ENCODE peak calls at places on chromosomes 11 and 22, in nine cellular contexts. One of them, this sample, is unnamed.

GRCh38 chr22:30411780-30412179 is 13.8 kb upstream of the MTFP1 start:
- DNase-seq in NCI-H1092: no peak
- DNase-seq in kidney epithelial cell: no peak
- DNase-seq in fibroblast of mammary gland: no peak
- DNase-seq in frontal cortex: no peak
- DNase-seq in pancreas: no peak
- DNase-seq in activated naive CD8-positive, alpha-beta T cell treated with anti-CD3 and anti-CD28 coated beads, Interleukin-2, amount 50 U/mL, for 24 hours: no peak
- DNase-seq in GOT3: no peak
- DNase-seq in activated CD4-positive, alpha-beta T cell treated with anti-CD3 and anti-CD28 coated beads for 36 hours: no peak
- DNase-seq in this sample: no peak

GRCh38 chr22:25840162-25840561 is 98.2 kb downstream of the MYO18B start:
- DNase-seq in NCI-H1092: no peak
- DNase-seq in kidney epithelial cell: no peak
- DNase-seq in fibroblast of mammary gland: no peak
- DNase-seq in frontal cortex: no peak
- DNase-seq in pancreas: no peak
- DNase-seq in activated naive CD8-positive, alpha-beta T cell treated with anti-CD3 and anti-CD28 coated beads, Interleukin-2, amount 50 U/mL, for 24 hours: no peak
- DNase-seq in GOT3: no peak
- DNase-seq in activated CD4-positive, alpha-beta T cell treated with anti-CD3 and anti-CD28 coated beads for 36 hours: no peak
- DNase-seq in this sample: no peak

GRCh38 chr11:113553905-113554304 is 78.7 kb upstream of the DRD2 start:
- DNase-seq in NCI-H1092: no peak
- DNase-seq in kidney epithelial cell: no peak
- DNase-seq in fibroblast of mammary gland: no peak
- DNase-seq in frontal cortex: no peak
- DNase-seq in pancreas: no peak
- DNase-seq in activated naive CD8-positive, alpha-beta T cell treated with anti-CD3 and anti-CD28 coated beads, Interleukin-2, amount 50 U/mL, for 24 hours: no peak
- DNase-seq in GOT3: no peak
- DNase-seq in activated CD4-positive, alpha-beta T cell treated with anti-CD3 and anti-CD28 coated beads for 36 hours: no peak
- DNase-seq in this sample: no peak

GRCh38 chr22:38176170-38176741 is 5.4 kb downstream of the PLA2G6 start:
- DNase-seq in NCI-H1092: no peak
- DNase-seq in kidney epithelial cell: peak
- DNase-seq in fibroblast of mammary gland: peak
- DNase-seq in frontal cortex: peak
- DNase-seq in pancreas: no peak
- DNase-seq in activated naive CD8-positive, alpha-beta T cell treated with anti-CD3 and anti-CD28 coated beads, Interleukin-2, amount 50 U/mL, for 24 hours: peak
- DNase-seq in GOT3: peak
- DNase-seq in activated CD4-positive, alpha-beta T cell treated with anti-CD3 and anti-CD28 coated beads for 36 hours: no peak
- DNase-seq in this sample: no peak

GRCh38 chr22:27252282-27253049 is 549.1 kb downstream of the MN1 start:
- DNase-seq in NCI-H1092: no peak
- DNase-seq in kidney epithelial cell: peak
- DNase-seq in fibroblast of mammary gland: peak
- DNase-seq in frontal cortex: no peak
- DNase-seq in pancreas: peak
- DNase-seq in activated naive CD8-positive, alpha-beta T cell treated with anti-CD3 and anti-CD28 coated beads, Interleukin-2, amount 50 U/mL, for 24 hours: no peak
- DNase-seq in GOT3: no peak
- DNase-seq in activated CD4-positive, alpha-beta T cell treated with anti-CD3 and anti-CD28 coated beads for 36 hours: peak
- DNase-seq in this sample: no peak

GRCh38 chr22:37309221-37310074 is 27.1 kb downstream of the CYTH4 start:
- DNase-seq in NCI-H1092: no peak
- DNase-seq in kidney epithelial cell: no peak
- DNase-seq in fibroblast of mammary gland: no peak
- DNase-seq in frontal cortex: no peak
- DNase-seq in pancreas: no peak
- DNase-seq in activated naive CD8-positive, alpha-beta T cell treated with anti-CD3 and anti-CD28 coated beads, Interleukin-2, amount 50 U/mL, for 24 hours: peak
- DNase-seq in GOT3: no peak
- DNase-seq in activated CD4-positive, alpha-beta T cell treated with anti-CD3 and anti-CD28 coated beads for 36 hours: peak
- DNase-seq in this sample: no peak

GRCh38 chr11:12090061-12090572 is 20.3 kb upstream of the MICAL2 start:
- DNase-seq in NCI-H1092: no peak
- DNase-seq in kidney epithelial cell: no peak
- DNase-seq in fibroblast of mammary gland: peak
- DNase-seq in frontal cortex: no peak
- DNase-seq in pancreas: no peak
- DNase-seq in activated naive CD8-positive, alpha-beta T cell treated with anti-CD3 and anti-CD28 coated beads, Interleukin-2, amount 50 U/mL, for 24 hours: no peak
- DNase-seq in GOT3: no peak
- DNase-seq in activated CD4-positive, alpha-beta T cell treated with anti-CD3 and anti-CD28 coated beads for 36 hours: no peak
- DNase-seq in this sample: no peak

GRCh38 chr11:120995184-120995583 is 28.7 kb upstream of the TBCEL start:
- DNase-seq in NCI-H1092: no peak
- DNase-seq in kidney epithelial cell: no peak
- DNase-seq in fibroblast of mammary gland: no peak
- DNase-seq in frontal cortex: no peak
- DNase-seq in pancreas: no peak
- DNase-seq in activated naive CD8-positive, alpha-beta T cell treated with anti-CD3 and anti-CD28 coated beads, Interleukin-2, amount 50 U/mL, for 24 hours: no peak
- DNase-seq in GOT3: no peak
- DNase-seq in activated CD4-positive, alpha-beta T cell treated with anti-CD3 and anti-CD28 coated beads for 36 hours: no peak
- DNase-seq in this sample: no peak

GRCh38 chr22:43955040-43955882 is at the start of gene SAMM50:
- DNase-seq in NCI-H1092: peak
- DNase-seq in kidney epithelial cell: peak
- DNase-seq in fibroblast of mammary gland: peak
- DNase-seq in frontal cortex: peak
- DNase-seq in pancreas: peak
- DNase-seq in activated naive CD8-positive, alpha-beta T cell treated with anti-CD3 and anti-CD28 coated beads, Interleukin-2, amount 50 U/mL, for 24 hours: peak
- DNase-seq in GOT3: peak
- DNase-seq in activated CD4-positive, alpha-beta T cell treated with anti-CD3 and anti-CD28 coated beads for 36 hours: peak
- DNase-seq in this sample: peak

GRCh38 chr11:83070044-83070877 is 1.4 kb downstream of the RAB30 start:
- DNase-seq in NCI-H1092: no peak
- DNase-seq in kidney epithelial cell: no peak
- DNase-seq in fibroblast of mammary gland: peak
- DNase-seq in frontal cortex: no peak
- DNase-seq in pancreas: no peak
- DNase-seq in activated naive CD8-positive, alpha-beta T cell treated with anti-CD3 and anti-CD28 coated beads, Interleukin-2, amount 50 U/mL, for 24 hours: no peak
- DNase-seq in GOT3: no peak
- DNase-seq in activated CD4-positive, alpha-beta T cell treated with anti-CD3 and anti-CD28 coated beads for 36 hours: no peak
- DNase-seq in this sample: no peak

GRCh38 chr22:23072035-23072910 is 2.0 kb downstream of the GNAZ start:
- DNase-seq in NCI-H1092: no peak
- DNase-seq in kidney epithelial cell: no peak
- DNase-seq in fibroblast of mammary gland: no peak
- DNase-seq in frontal cortex: no peak
- DNase-seq in pancreas: no peak
- DNase-seq in activated naive CD8-positive, alpha-beta T cell treated with anti-CD3 and anti-CD28 coated beads, Interleukin-2, amount 50 U/mL, for 24 hours: no peak
- DNase-seq in GOT3: no peak
- DNase-seq in activated CD4-positive, alpha-beta T cell treated with anti-CD3 and anti-CD28 coated beads for 36 hours: no peak
- DNase-seq in this sample: no peak

GRCh38 chr11:116454020-116454645 is 318.7 kb downstream of the BUD13 start:
- DNase-seq in NCI-H1092: peak
- DNase-seq in kidney epithelial cell: peak
- DNase-seq in fibroblast of mammary gland: peak
- DNase-seq in frontal cortex: peak
- DNase-seq in pancreas: peak
- DNase-seq in activated naive CD8-positive, alpha-beta T cell treated with anti-CD3 and anti-CD28 coated beads, Interleukin-2, amount 50 U/mL, for 24 hours: peak
- DNase-seq in GOT3: no peak
- DNase-seq in activated CD4-positive, alpha-beta T cell treated with anti-CD3 and anti-CD28 coated beads for 36 hours: peak
- DNase-seq in this sample: no peak

GRCh38 chr11:279966-280761 is 2.0 kb downstream of the NLRP6 start:
- DNase-seq in NCI-H1092: no peak
- DNase-seq in kidney epithelial cell: no peak
- DNase-seq in fibroblast of mammary gland: peak
- DNase-seq in frontal cortex: peak
- DNase-seq in pancreas: peak
- DNase-seq in activated naive CD8-positive, alpha-beta T cell treated with anti-CD3 and anti-CD28 coated beads, Interleukin-2, amount 50 U/mL, for 24 hours: peak
- DNase-seq in GOT3: no peak
- DNase-seq in activated CD4-positive, alpha-beta T cell treated with anti-CD3 and anti-CD28 coated beads for 36 hours: peak
- DNase-seq in this sample: no peak

GRCh38 chr11:128471138-128471661 is 116.2 kb downstream of the ETS1 start:
- DNase-seq in NCI-H1092: no peak
- DNase-seq in kidney epithelial cell: no peak
- DNase-seq in fibroblast of mammary gland: no peak
- DNase-seq in frontal cortex: no peak
- DNase-seq in pancreas: no peak
- DNase-seq in activated naive CD8-positive, alpha-beta T cell treated with anti-CD3 and anti-CD28 coated beads, Interleukin-2, amount 50 U/mL, for 24 hours: no peak
- DNase-seq in GOT3: no peak
- DNase-seq in activated CD4-positive, alpha-beta T cell treated with anti-CD3 and anti-CD28 coated beads for 36 hours: peak
- DNase-seq in this sample: no peak

GRCh38 chr11:91257593-91258170 is 966.9 kb upstream of the FAT3 start:
- DNase-seq in NCI-H1092: no peak
- DNase-seq in kidney epithelial cell: no peak
- DNase-seq in fibroblast of mammary gland: no peak
- DNase-seq in frontal cortex: no peak
- DNase-seq in pancreas: no peak
- DNase-seq in activated naive CD8-positive, alpha-beta T cell treated with anti-CD3 and anti-CD28 coated beads, Interleukin-2, amount 50 U/mL, for 24 hours: no peak
- DNase-seq in GOT3: no peak
- DNase-seq in activated CD4-positive, alpha-beta T cell treated with anti-CD3 and anti-CD28 coated beads for 36 hours: no peak
- DNase-seq in this sample: no peak

GRCh38 chr11:62391642-62392425 is 27.0 kb upstream of the SCGB1A1 start:
- DNase-seq in NCI-H1092: no peak
- DNase-seq in kidney epithelial cell: no peak
- DNase-seq in fibroblast of mammary gland: no peak
- DNase-seq in frontal cortex: no peak
- DNase-seq in pancreas: no peak
- DNase-seq in activated naive CD8-positive, alpha-beta T cell treated with anti-CD3 and anti-CD28 coated beads, Interleukin-2, amount 50 U/mL, for 24 hours: no peak
- DNase-seq in GOT3: no peak
- DNase-seq in activated CD4-positive, alpha-beta T cell treated with anti-CD3 and anti-CD28 coated beads for 36 hours: no peak
- DNase-seq in this sample: no peak

GRCh38 chr11:12164061-12165014 is 53.9 kb downstream of the MICAL2 start:
- DNase-seq in NCI-H1092: no peak
- DNase-seq in kidney epithelial cell: peak
- DNase-seq in fibroblast of mammary gland: peak
- DNase-seq in frontal cortex: no peak
- DNase-seq in pancreas: no peak
- DNase-seq in activated naive CD8-positive, alpha-beta T cell treated with anti-CD3 and anti-CD28 coated beads, Interleukin-2, amount 50 U/mL, for 24 hours: peak
- DNase-seq in GOT3: no peak
- DNase-seq in activated CD4-positive, alpha-beta T cell treated with anti-CD3 and anti-CD28 coated beads for 36 hours: no peak
- DNase-seq in this sample: no peak

GRCh38 chr11:117570701-117571100 is 226.3 kb downstream of the DSCAML1 start:
- DNase-seq in NCI-H1092: peak
- DNase-seq in kidney epithelial cell: no peak
- DNase-seq in fibroblast of mammary gland: no peak
- DNase-seq in frontal cortex: no peak
- DNase-seq in pancreas: no peak
- DNase-seq in activated naive CD8-positive, alpha-beta T cell treated with anti-CD3 and anti-CD28 coated beads, Interleukin-2, amount 50 U/mL, for 24 hours: no peak
- DNase-seq in GOT3: no peak
- DNase-seq in activated CD4-positive, alpha-beta T cell treated with anti-CD3 and anti-CD28 coated beads for 36 hours: no peak
- DNase-seq in this sample: no peak

GRCh38 chr22:49797706-49798105 is 30.0 kb downstream of the BRD1 start:
- DNase-seq in NCI-H1092: no peak
- DNase-seq in kidney epithelial cell: no peak
- DNase-seq in fibroblast of mammary gland: no peak
- DNase-seq in frontal cortex: no peak
- DNase-seq in pancreas: no peak
- DNase-seq in activated naive CD8-positive, alpha-beta T cell treated with anti-CD3 and anti-CD28 coated beads, Interleukin-2, amount 50 U/mL, for 24 hours: no peak
- DNase-seq in GOT3: no peak
- DNase-seq in activated CD4-positive, alpha-beta T cell treated with anti-CD3 and anti-CD28 coated beads for 36 hours: no peak
- DNase-seq in this sample: no peak

GRCh38 chr11:8263109-8263768 is 439 bp downstream of the LMO1 start:
- DNase-seq in NCI-H1092: peak
- DNase-seq in kidney epithelial cell: no peak
- DNase-seq in fibroblast of mammary gland: no peak
- DNase-seq in frontal cortex: no peak
- DNase-seq in pancreas: no peak
- DNase-seq in activated naive CD8-positive, alpha-beta T cell treated with anti-CD3 and anti-CD28 coated beads, Interleukin-2, amount 50 U/mL, for 24 hours: no peak
- DNase-seq in GOT3: no peak
- DNase-seq in activated CD4-positive, alpha-beta T cell treated with anti-CD3 and anti-CD28 coated beads for 36 hours: no peak
- DNase-seq in this sample: no peak